ENCODE peak calls at places on chromosome 22, in ten cellular contexts. V, T, G, L, O, N, A, S, Y and B are unnamed samples.

GRCh38 chr22:46801826-46802607 is 39.6 kb downstream of the TBC1D22A start:
- DNase-seq in V (no peak), T (no peak), G (no peak), L (no peak), O (no peak), N (peak), A (no peak), S (no peak), Y (no peak), B (no peak)

GRCh38 chr22:37454857-37455686 is 27.8 kb upstream of the ELFN2 start:
- DNase-seq in V (no peak), T (peak), G (no peak), L (no peak), O (no peak), N (no peak), A (no peak), S (peak), Y (peak), B (peak)

GRCh38 chr22:36461665-36462474 is 19.6 kb downstream of the TXN2 start:
- DNase-seq in V (no peak), T (no peak), G (no peak), L (no peak), O (peak), N (no peak), A (no peak), S (no peak), Y (peak), B (peak)

GRCh38 chr22:22884888-22885840 is 2.5 kb upstream of the IGLL5 start:
- DNase-seq in V (peak), T (no peak), G (no peak), L (no peak), O (no peak), N (no peak), A (no peak), S (no peak), Y (no peak), B (no peak)

GRCh38 chr22:45216133-45217003 is 24.3 kb downstream of the KIAA0930 start:
- DNase-seq in V (no peak), T (no peak), G (no peak), L (no peak), O (peak), N (no peak), A (no peak), S (no peak), Y (no peak), B (no peak)

GRCh38 chr22:28759861-28760560 is 12.5 kb upstream of the CCDC117 start:
- DNase-seq in V (peak), T (no peak), G (no peak), L (no peak), O (no peak), N (no peak), A (no peak), S (no peak), Y (no peak), B (no peak)

GRCh38 chr22:49649166-49649565 is 178.5 kb downstream of the BRD1 start:
- DNase-seq in V (no peak), T (no peak), G (no peak), L (no peak), O (no peak), N (no peak), A (no peak), S (no peak), Y (no peak), B (no peak)

GRCh38 chr22:20282901-20283673 is 15.0 kb upstream of the RTN4R start:
- DNase-seq in V (no peak), T (no peak), G (no peak), L (no peak), O (no peak), N (no peak), A (no peak), S (no peak), Y (no peak), B (no peak)

GRCh38 chr22:26631282-26631681 is 9.5 kb downstream of the CRYBA4 start:
- DNase-seq in V (no peak), T (no peak), G (no peak), L (no peak), O (no peak), N (no peak), A (no peak), S (no peak), Y (no peak), B (no peak)